ENCODE peak calls at places on chromosomes 12 and 14, in seven cellular contexts. One of them, this sample, is unnamed.

GRCh38 chr12:69998011-69998410 is 173.0 kb downstream of the MYRFL start:
- DNase-seq in iPS DF 19.7: no peak
- DNase-seq in HS-27A: no peak
- DNase-seq in EL: no peak
- DNase-seq in T-helper 2 cell: no peak
- DNase-seq in stimulated activated CD4-positive, alpha-beta T cell treated with anti-CD3 and anti-CD28 coated beads, Interleukin-1b, Interleukin-23, amount 100 ng/mL, for 48 hours: no peak
- DNase-seq in NCI-H1694: no peak
- DNase-seq in this sample: no peak

GRCh38 chr12:104462931-104463339 is 6.2 kb downstream of the CHST11 start:
- DNase-seq in iPS DF 19.7: no peak
- DNase-seq in HS-27A: no peak
- DNase-seq in EL: no peak
- DNase-seq in T-helper 2 cell: no peak
- DNase-seq in stimulated activated CD4-positive, alpha-beta T cell treated with anti-CD3 and anti-CD28 coated beads, Interleukin-1b, Interleukin-23, amount 100 ng/mL, for 48 hours: no peak
- DNase-seq in NCI-H1694: no peak
- DNase-seq in this sample: no peak

GRCh38 chr14:92386637-92387036 is 63.7 kb downstream of the SLC24A4 start:
- DNase-seq in iPS DF 19.7: no peak
- DNase-seq in HS-27A: no peak
- DNase-seq in EL: no peak
- DNase-seq in T-helper 2 cell: no peak
- DNase-seq in stimulated activated CD4-positive, alpha-beta T cell treated with anti-CD3 and anti-CD28 coated beads, Interleukin-1b, Interleukin-23, amount 100 ng/mL, for 48 hours: no peak
- DNase-seq in NCI-H1694: no peak
- DNase-seq in this sample: no peak

GRCh38 chr14:77988966-77989365 is 181.2 kb upstream of the NRXN3 start:
- DNase-seq in iPS DF 19.7: no peak
- DNase-seq in HS-27A: peak
- DNase-seq in EL: peak
- DNase-seq in T-helper 2 cell: no peak
- DNase-seq in stimulated activated CD4-positive, alpha-beta T cell treated with anti-CD3 and anti-CD28 coated beads, Interleukin-1b, Interleukin-23, amount 100 ng/mL, for 48 hours: no peak
- DNase-seq in NCI-H1694: no peak
- DNase-seq in this sample: peak

GRCh38 chr12:23421556-23421955 is 527.9 kb downstream of the SOX5 start:
- DNase-seq in iPS DF 19.7: no peak
- DNase-seq in HS-27A: no peak
- DNase-seq in EL: no peak
- DNase-seq in T-helper 2 cell: no peak
- DNase-seq in stimulated activated CD4-positive, alpha-beta T cell treated with anti-CD3 and anti-CD28 coated beads, Interleukin-1b, Interleukin-23, amount 100 ng/mL, for 48 hours: no peak
- DNase-seq in NCI-H1694: no peak
- DNase-seq in this sample: no peak

GRCh38 chr14:98633380-98633779 is 638.6 kb downstream of the BCL11B start:
- DNase-seq in iPS DF 19.7: no peak
- DNase-seq in HS-27A: no peak
- DNase-seq in EL: no peak
- DNase-seq in T-helper 2 cell: no peak
- DNase-seq in stimulated activated CD4-positive, alpha-beta T cell treated with anti-CD3 and anti-CD28 coated beads, Interleukin-1b, Interleukin-23, amount 100 ng/mL, for 48 hours: no peak
- DNase-seq in NCI-H1694: no peak
- DNase-seq in this sample: no peak

GRCh38 chr12:118402251-118402650 is 25.9 kb downstream of the SUDS3 start:
- DNase-seq in iPS DF 19.7: no peak
- DNase-seq in HS-27A: no peak
- DNase-seq in EL: peak
- DNase-seq in T-helper 2 cell: no peak
- DNase-seq in stimulated activated CD4-positive, alpha-beta T cell treated with anti-CD3 and anti-CD28 coated beads, Interleukin-1b, Interleukin-23, amount 100 ng/mL, for 48 hours: no peak
- DNase-seq in NCI-H1694: no peak
- DNase-seq in this sample: peak

GRCh38 chr12:130179191-130179590 is 16.9 kb downstream of the FZD10 start:
- DNase-seq in iPS DF 19.7: no peak
- DNase-seq in HS-27A: no peak
- DNase-seq in EL: no peak
- DNase-seq in T-helper 2 cell: no peak
- DNase-seq in stimulated activated CD4-positive, alpha-beta T cell treated with anti-CD3 and anti-CD28 coated beads, Interleukin-1b, Interleukin-23, amount 100 ng/mL, for 48 hours: no peak
- DNase-seq in NCI-H1694: no peak
- DNase-seq in this sample: no peak

GRCh38 chr14:50607181-50607580 is 47.2 kb downstream of the ATL1 start:
- DNase-seq in iPS DF 19.7: no peak
- DNase-seq in HS-27A: no peak
- DNase-seq in EL: no peak
- DNase-seq in T-helper 2 cell: no peak
- DNase-seq in stimulated activated CD4-positive, alpha-beta T cell treated with anti-CD3 and anti-CD28 coated beads, Interleukin-1b, Interleukin-23, amount 100 ng/mL, for 48 hours: peak
- DNase-seq in NCI-H1694: no peak
- DNase-seq in this sample: no peak

GRCh38 chr12:111393700-111394275 is 11.9 kb upstream of the SH2B3 start:
- DNase-seq in iPS DF 19.7: no peak
- DNase-seq in HS-27A: no peak
- DNase-seq in EL: peak
- DNase-seq in T-helper 2 cell: no peak
- DNase-seq in stimulated activated CD4-positive, alpha-beta T cell treated with anti-CD3 and anti-CD28 coated beads, Interleukin-1b, Interleukin-23, amount 100 ng/mL, for 48 hours: no peak
- DNase-seq in NCI-H1694: no peak
- DNase-seq in this sample: no peak

GRCh38 chr12:81668475-81668874 is 90.7 kb downstream of the PPFIA2 start:
- DNase-seq in iPS DF 19.7: no peak
- DNase-seq in HS-27A: no peak
- DNase-seq in EL: peak
- DNase-seq in T-helper 2 cell: no peak
- DNase-seq in stimulated activated CD4-positive, alpha-beta T cell treated with anti-CD3 and anti-CD28 coated beads, Interleukin-1b, Interleukin-23, amount 100 ng/mL, for 48 hours: peak
- DNase-seq in NCI-H1694: no peak
- DNase-seq in this sample: peak

GRCh38 chr14:100285021-100285912 is 21.0 kb downstream of the SLC25A29 start:
- DNase-seq in iPS DF 19.7: no peak
- DNase-seq in HS-27A: peak
- DNase-seq in EL: peak
- DNase-seq in T-helper 2 cell: peak
- DNase-seq in stimulated activated CD4-positive, alpha-beta T cell treated with anti-CD3 and anti-CD28 coated beads, Interleukin-1b, Interleukin-23, amount 100 ng/mL, for 48 hours: peak
- DNase-seq in NCI-H1694: peak
- DNase-seq in this sample: peak

GRCh38 chr12:4285070-4285469 is 11.5 kb downstream of the CCND2 start:
- DNase-seq in iPS DF 19.7: no peak
- DNase-seq in HS-27A: no peak
- DNase-seq in EL: no peak
- DNase-seq in T-helper 2 cell: no peak
- DNase-seq in stimulated activated CD4-positive, alpha-beta T cell treated with anti-CD3 and anti-CD28 coated beads, Interleukin-1b, Interleukin-23, amount 100 ng/mL, for 48 hours: no peak
- DNase-seq in NCI-H1694: no peak
- DNase-seq in this sample: no peak

GRCh38 chr12:27291862-27292261 is 40.8 kb upstream of the BMAL2 start:
- DNase-seq in iPS DF 19.7: no peak
- DNase-seq in HS-27A: no peak
- DNase-seq in EL: no peak
- DNase-seq in T-helper 2 cell: no peak
- DNase-seq in stimulated activated CD4-positive, alpha-beta T cell treated with anti-CD3 and anti-CD28 coated beads, Interleukin-1b, Interleukin-23, amount 100 ng/mL, for 48 hours: no peak
- DNase-seq in NCI-H1694: no peak
- DNase-seq in this sample: no peak